ENCODE peak calls at places on chromosomes 2 and 18, in five cellular contexts. E, X, J, Q and Z are unnamed samples.

GRCh38 chr2:6186332-6187100 is 494.3 kb downstream of the SOX11 start:
- DNase-seq in X (no peak), Q (no peak), E (no peak), J (no peak), Z (peak; percentile 66)

GRCh38 chr2:45857206-45857605 is 205.7 kb downstream of the PRKCE start:
- DNase-seq in J (no peak), E (no peak), X (no peak), Q (no peak), Z (no peak)

GRCh38 chr2:38751847-38752410 is 768 bp upstream of the SRSF7 start:
- DNase-seq in Q (no peak), X (no peak), J (no peak), E (no peak), Z (peak; percentile 38)

GRCh38 chr2:210230984-210231383 is 5.7 kb upstream of the ACADL start:
- DNase-seq in Q (no peak), E (no peak), X (no peak), J (no peak), Z (no peak)

GRCh38 chr2:139209586-139209985 is 429.4 kb upstream of the NXPH2 start:
- DNase-seq in J (no peak), X (no peak), E (no peak), Q (no peak), Z (no peak)

GRCh38 chr2:231679906-231680283 is 28.4 kb upstream of the PTMA start:
- DNase-seq in Q (no peak), E (no peak), J (no peak), X (no peak), Z (no peak)

GRCh38 chr18:54119524-54120019 is 104.9 kb downstream of the MBD2 start:
- DNase-seq in X (no peak), E (peak; percentile 60), Q (no peak), J (peak; percentile 34), Z (peak; percentile 64)

GRCh38 chr2:53437371-53437770 is 330.2 kb upstream of the CHAC2 start:
- DNase-seq in E (no peak), X (no peak), J (no peak), Q (no peak), Z (no peak)

GRCh38 chr2:14944562-14945346 is 312.2 kb downstream of the LRATD1 start:
- DNase-seq in J (no peak), X (no peak), Q (no peak), E (no peak), Z (peak; percentile 44)

GRCh38 chr2:16613475-16613874 is 52.2 kb downstream of the CYRIA start:
- DNase-seq in Q (no peak), J (no peak), E (no peak), X (no peak), Z (no peak)

GRCh38 chr18:23238152-23238531 is 102.9 kb downstream of the CABLES1 start:
- DNase-seq in E (no peak), X (no peak), J (no peak), Q (no peak), Z (peak; percentile 39)